ENCODE peak calls at places on chromosomes 2 and 18, in six cellular contexts. J is lower lobe of right lung; N is AG09319; W is stimulated activated CD8-positive, alpha-beta memory T cell treated with anti-CD3 and anti-CD28 coated beads, Interleukin-4, amount 100 ng/mL, for 24 hours; L is fibroblast of villous mesenchyme; V is NCI-H510A. X is an unnamed sample.

GRCh38 chr2:109339519-109339991 is 210.6 kb downstream of the SH3RF3 start:
- DNase-seq in L (peak), W (no peak), J (no peak), N (no peak), V (no peak), X (no peak)

GRCh38 chr18:63848159-63848558 is 39.3 kb upstream of the SERPINB2 start:
- DNase-seq in N (peak), V (peak), W (no peak), L (peak), J (no peak), X (no peak)

GRCh38 chr2:47520302-47520630 is 117.3 kb downstream of the MSH2 start:
- DNase-seq in L (no peak), J (no peak), V (no peak), N (no peak), W (no peak), X (no peak)

GRCh38 chr2:108268001-108268400 is 20.7 kb upstream of the SULT1C2 start:
- DNase-seq in L (peak), W (no peak), N (peak), V (no peak), J (no peak), X (no peak)

GRCh38 chr2:156903335-156903734 is 354.2 kb upstream of the GALNT5 start:
- DNase-seq in V (no peak), L (no peak), J (no peak), W (no peak), N (no peak), X (no peak)

GRCh38 chr2:118048396-118048795 is 34.5 kb upstream of the CCDC93 start:
- DNase-seq in V (no peak), N (no peak), J (no peak), W (no peak), L (no peak), X (no peak)

GRCh38 chr2:203808041-203808750 is 59.4 kb upstream of the CTLA4 start:
- DNase-seq in W (no peak), V (no peak), J (no peak), L (peak), N (peak), X (no peak)

GRCh38 chr2:215775106-215775505 is 238.2 kb downstream of the MREG start:
- DNase-seq in L (peak), V (no peak), J (no peak), N (no peak), W (no peak), X (no peak)

GRCh38 chr2:155733091-155733870 is 599.2 kb downstream of the NR4A2 start:
- DNase-seq in J (no peak), V (no peak), L (no peak), W (no peak), N (no peak), X (no peak)

GRCh38 chr2:9336534-9337354 is 86.6 kb downstream of the ITGB1BP1 start:
- DNase-seq in J (no peak), L (peak), N (peak), W (no peak), V (peak), X (no peak)